ENCODE peak calls at places on chromosome 19, in five cellular contexts. D, X, C, H and Q are unnamed samples.
A peak's percentile ranks its signal among the peaks of the same experiment; 100 is the strongest.

GRCh38 chr19:4174212-4174894 is 8.0 kb downstream of the SIRT6 start:
- DNase-seq in D (peak; percentile 79), X (no peak), C (no peak), H (no peak), Q (no peak)

GRCh38 chr19:1252818-1253513 is 4.6 kb downstream of the MIDN start:
- DNase-seq in D (peak; percentile 93), X (no peak), C (peak; percentile 84), H (peak; percentile 98), Q (peak; percentile 85)

GRCh38 chr19:48123907-48124675 is 13.5 kb upstream of the PLA2G4C start:
- DNase-seq in D (no peak), X (no peak), C (peak; percentile 96), H (peak; percentile 81), Q (peak; percentile 69)

GRCh38 chr19:29062486-29063435 is 150.2 kb downstream of the UQCRFS1 start:
- DNase-seq in D (no peak), X (no peak), C (no peak), H (no peak), Q (no peak)

GRCh38 chr19:17755977-17756670 is 4.8 kb downstream of the FCHO1 start:
- DNase-seq in D (no peak), X (no peak), C (no peak), H (no peak), Q (no peak)

GRCh38 chr19:10655457-10656312 is 1.5 kb downstream of the ILF3 start:
- DNase-seq in D (no peak), X (no peak), C (peak; percentile 34), H (peak; percentile 76), Q (no peak)

GRCh38 chr19:34173145-34173956 is 1.0 kb downstream of the LSM14A start:
- DNase-seq in D (peak; percentile 72), X (no peak), C (peak; percentile 65), H (peak; percentile 42), Q (peak; percentile 62)

GRCh38 chr19:58089846-58090245 is 8.2 kb downstream of the ZSCAN18 start:
- DNase-seq in D (no peak), X (no peak), C (no peak), H (no peak), Q (no peak)

GRCh38 chr19:3210347-3211017 is 14.0 kb upstream of the CELF5 start:
- DNase-seq in D (no peak), X (no peak), C (peak; percentile 32), H (peak; percentile 62), Q (peak; percentile 61)

GRCh38 chr19:27966390-27966816 is 1246.5 kb downstream of the UQCRFS1 start:
- DNase-seq in D (no peak), X (no peak), C (peak; percentile 7), H (peak; percentile 48), Q (peak; percentile 2)

GRCh38 chr19:18961767-18962423 is 20.9 kb upstream of the HOMER3 start:
- DNase-seq in D (no peak), X (no peak), C (no peak), H (no peak), Q (no peak)

GRCh38 chr19:52237771-52238400 is 31.5 kb upstream of the ZNF766 start:
- DNase-seq in D (no peak), X (no peak), C (peak; percentile 58), H (peak; percentile 74), Q (no peak)

GRCh38 chr19:54905411-54905810 is 537 bp upstream of the NCR1 start:
- DNase-seq in D (no peak), X (no peak), C (no peak), H (no peak), Q (no peak)

GRCh38 chr19:36850646-36851442 is at the start of gene ZNF345:
- DNase-seq in D (peak; percentile 92), X (peak; percentile 61), C (peak; percentile 89), H (peak; percentile 98), Q (peak; percentile 81)

GRCh38 chr19:33221641-33222040 is 4.0 kb downstream of the SLC7A10 start:
- DNase-seq in D (no peak), X (no peak), C (peak; percentile 5), H (peak; percentile 10), Q (no peak)

GRCh38 chr19:7507884-7508283 is 8.0 kb upstream of the ZNF358 start:
- DNase-seq in D (peak; percentile 88), X (no peak), C (peak; percentile 73), H (peak; percentile 93), Q (peak; percentile 85)

GRCh38 chr19:29337029-29337428 is 124.1 kb upstream of the UQCRFS1 start:
- DNase-seq in D (no peak), X (no peak), C (no peak), H (no peak), Q (no peak)

GRCh38 chr19:10568444-10568825 is 344 bp downstream of the CDKN2D start:
- DNase-seq in D (peak; percentile 54), X (no peak), C (peak; percentile 33), H (peak; percentile 72), Q (no peak)

GRCh38 chr19:51127755-51128154 is 3.0 kb downstream of the SIGLEC9 start:
- DNase-seq in D (peak; percentile 54), X (no peak), C (no peak), H (peak; percentile 12), Q (no peak)

GRCh38 chr19:18253716-18254115 is 20.5 kb downstream of the IQCN start:
- DNase-seq in D (peak; percentile 91), X (no peak), C (peak; percentile 92), H (peak; percentile 58), Q (peak; percentile 48)

GRCh38 chr19:42285988-42286348 is 16.0 kb upstream of the PRR19 start:
- DNase-seq in D (no peak), X (no peak), C (no peak), H (no peak), Q (no peak)

GRCh38 chr19:868458-869244 is 9.2 kb downstream of the CFD start:
- DNase-seq in D (no peak), X (no peak), C (no peak), H (no peak), Q (no peak)

GRCh38 chr19:19485161-19485997 is 30.0 kb downstream of the TSSK6 start:
- DNase-seq in D (no peak), X (no peak), C (no peak), H (peak; percentile 56), Q (no peak)